ENCODE peak calls at places on chromosomes 6 and 20, in six cellular contexts. R is left ventricle myocardium inferior; M is breast epithelium; W is stimulated activated CD4-positive, alpha-beta T cell treated with anti-CD3 and anti-CD28 coated beads, Interleukin-4, amount 100 ng/mL, for 1 hour; X is NCI-H510A; P is WTC11. Y is an unnamed sample.

GRCh38 chr6:75223461-75223860 is 17.6 kb upstream of the COL12A1 start:
- DNase-seq in R (no peak), M (no peak), W (no peak), X (no peak), P (no peak), Y (no peak)

GRCh38 chr6:161417712-161418457 is 144.0 kb upstream of the AGPAT4 start:
- DNase-seq in R (peak; percentile 46), M (no peak), W (no peak), X (no peak), P (no peak), Y (peak; percentile 94)

GRCh38 chr6:45971287-45971686 is 44.4 kb downstream of the CLIC5 start:
- DNase-seq in R (no peak), M (no peak), W (no peak), X (no peak), P (no peak), Y (no peak)

GRCh38 chr6:158232445-158233213 is 64.5 kb downstream of the GTF2H5 start:
- DNase-seq in R (peak; percentile 60), M (peak; percentile 77), W (peak; percentile 46), X (peak; percentile 28), P (peak; percentile 53), Y (peak; percentile 75)

GRCh38 chr6:66664112-66664511 is 957.1 kb upstream of the EYS start:
- DNase-seq in R (no peak), M (no peak), W (no peak), X (no peak), P (no peak), Y (no peak)

GRCh38 chr6:145017516-145017915 is 717.8 kb downstream of the EPM2A start:
- DNase-seq in R (no peak), M (no peak), W (no peak), X (no peak), P (no peak), Y (no peak)

GRCh38 chr6:142463988-142464387 is 162.2 kb downstream of the ADGRG6 start:
- DNase-seq in R (no peak), M (no peak), W (no peak), X (no peak), P (no peak), Y (no peak)

GRCh38 chr6:144547409-144547808 is 262.3 kb downstream of the UTRN start:
- DNase-seq in R (no peak), M (no peak), W (no peak), X (no peak), P (no peak), Y (no peak)

GRCh38 chr6:166555066-166555465 is 31.4 kb downstream of the RAMACL start:
- DNase-seq in R (no peak), M (no peak), W (no peak), X (no peak), P (no peak), Y (no peak)

GRCh38 chr20:62501801-62502495 is 26.2 kb upstream of the GATA5 start:
- DNase-seq in R (no peak), M (no peak), W (peak; percentile 67), X (no peak), P (no peak), Y (peak; percentile 64)

GRCh38 chr20:58852559-58853271 is at the start of gene GNAS:
- DNase-seq in R (peak; percentile 58), M (no peak), W (peak; percentile 67), X (no peak), P (peak; percentile 86), Y (peak; percentile 64)

GRCh38 chr6:160692369-160692959 is 9.6 kb upstream of the PLG start:
- DNase-seq in R (no peak), M (no peak), W (no peak), X (no peak), P (no peak), Y (no peak)